ENCODE peak calls at places on chromosomes 4 and X, in ten cellular contexts. P is aorta, H is hepatocyte, N is bronchial epithelial cell, E is choroid plexus epithelial cell, Z is AG10803, U is upper lobe of right lung, T is fibroblast of mammary gland, X is cardiac muscle cell, I is GM23248. Y is an unnamed sample.
A peak's percentile ranks its signal among the peaks of the same experiment; 100 is the strongest.

GRCh38 chr4:8157496-8157895 is 1.1 kb downstream of the ABLIM2 start:
- DNase-seq in E (no peak), T (no peak), U (no peak), I (no peak), H (no peak), P (peak; percentile 82), Z (no peak), X (no peak), N (no peak), Y (no peak)

GRCh38 chr4:175542787-175543186 is 269.3 kb downstream of the GPM6A start:
- DNase-seq in N (no peak), Z (no peak), P (no peak), H (no peak), E (peak; percentile 58), X (no peak), U (no peak), I (no peak), T (no peak), Y (no peak)

GRCh38 chr4:137677851-137678250 is 145.6 kb upstream of the PCDH18 start:
- DNase-seq in U (no peak), I (peak; percentile 90), Z (peak; percentile 81), H (no peak), T (peak; percentile 90), E (peak; percentile 48), N (peak; percentile 60), X (no peak), P (no peak), Y (no peak)

GRCh38 chr4:25956260-25956659 is 42.2 kb downstream of the SMIM20 start:
- DNase-seq in H (no peak), T (no peak), I (no peak), X (no peak), N (no peak), U (no peak), P (no peak), Z (no peak), E (no peak), Y (no peak)

GRCh38 chrX:17036172-17036961 is 89.9 kb downstream of the REPS2 start:
- DNase-seq in T (no peak), I (no peak), X (no peak), Z (no peak), N (peak; percentile 39), H (no peak), U (no peak), P (no peak), E (no peak), Y (no peak)

GRCh38 chrX:27598312-27598711 is 8.2 kb downstream of the DCAF8L2 start:
- DNase-seq in P (no peak), U (no peak), T (no peak), N (peak; percentile 3), H (peak; percentile 16), Z (no peak), X (peak; percentile 19), I (no peak), E (peak; percentile 49), Y (no peak)

GRCh38 chrX:95505721-95506120 is 1178.9 kb upstream of the DIAPH2 start:
- DNase-seq in E (no peak), U (no peak), I (no peak), T (no peak), N (peak; percentile 42), Z (no peak), X (peak; percentile 60), P (no peak), H (peak; percentile 17), Y (no peak)

GRCh38 chr4:117267317-117267716 is 181.9 kb upstream of the TRAM1L1 start:
- DNase-seq in Z (no peak), T (no peak), H (no peak), I (no peak), X (no peak), E (no peak), U (no peak), N (no peak), P (no peak), Y (no peak)

GRCh38 chr4:99209671-99210070 is 9.4 kb downstream of the ADH6 start:
- DNase-seq in H (no peak), U (no peak), N (peak; percentile 13), X (no peak), I (peak; percentile 27), Z (peak; percentile 83), P (no peak), E (no peak), T (no peak), Y (no peak)

GRCh38 chrX:41441934-41442823 is 5.0 kb upstream of the NYX start:
- DNase-seq in X (peak; percentile 82), H (peak; percentile 85), N (peak; percentile 74), I (peak; percentile 88), T (peak; percentile 90), E (peak; percentile 84), U (peak; percentile 93), Z (peak; percentile 90), P (peak; percentile 92), Y (peak; percentile 89)

GRCh38 chr4:6524436-6524835 is 50.6 kb upstream of the MAN2B2 start:
- DNase-seq in X (no peak), H (no peak), U (no peak), I (no peak), N (no peak), P (no peak), T (no peak), E (no peak), Z (no peak), Y (no peak)

DNA sequence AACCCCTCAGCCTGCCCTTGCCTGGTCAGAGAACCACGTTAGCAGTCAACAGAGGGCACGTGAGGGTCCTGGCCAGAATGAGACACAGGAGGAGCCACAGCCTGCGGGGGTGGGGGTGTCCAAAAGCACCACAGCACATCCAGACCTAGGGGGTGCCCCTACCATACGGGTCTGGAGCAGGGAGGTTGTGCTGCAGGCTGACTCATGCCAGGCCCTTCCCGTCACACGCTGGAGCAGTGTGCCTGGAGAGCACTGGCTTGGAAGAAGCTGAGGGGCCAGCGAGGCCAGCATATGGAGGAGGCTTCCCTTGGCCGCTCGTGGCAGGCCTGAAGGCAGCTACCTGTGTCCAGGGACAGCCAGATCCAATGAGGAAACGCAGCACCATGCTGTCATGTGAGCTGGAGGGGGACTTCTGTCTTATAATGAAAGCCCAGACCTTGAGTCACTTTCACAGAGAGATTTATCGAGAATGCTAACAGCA is 1.5 kb upstream of the IRAK1 start:
- DNase-seq in X (no peak), I (peak; percentile 84), E (peak; percentile 60), P (no peak), H (no peak), N (peak; percentile 15), T (peak; percentile 74), Z (peak; percentile 62), U (no peak), Y (no peak)
- H3K4me3 ChIP-seq in X (no peak overlapping the region), I (peak overlapping the region; percentile 54), E (no peak overlapping the region), P (no peak overlapping the region), H (no peak overlapping the region), N (no peak overlapping the region), T (no peak overlapping the region), Z (no peak overlapping the region), U (no peak overlapping the region), Y (no peak overlapping the region)

GRCh38 chrX:135050603-135051002 is 1.3 kb downstream of the RTL8A start:
- DNase-seq in U (no peak), Z (no peak), H (no peak), T (no peak), P (no peak), X (no peak), N (no peak), I (no peak), E (no peak), Y (no peak)
- H3K4me3 ChIP-seq in U (peak overlapping the region; percentile 64), Z (peak overlapping the region; percentile 70), H (no peak overlapping the region), T (peak overlapping the region; percentile 61), P (no peak overlapping the region), X (peak overlapping the region; percentile 30), N (peak overlapping the region; percentile 57), I (peak overlapping the region; percentile 83), E (peak overlapping the region; percentile 63), Y (no peak overlapping the region)

DNA sequence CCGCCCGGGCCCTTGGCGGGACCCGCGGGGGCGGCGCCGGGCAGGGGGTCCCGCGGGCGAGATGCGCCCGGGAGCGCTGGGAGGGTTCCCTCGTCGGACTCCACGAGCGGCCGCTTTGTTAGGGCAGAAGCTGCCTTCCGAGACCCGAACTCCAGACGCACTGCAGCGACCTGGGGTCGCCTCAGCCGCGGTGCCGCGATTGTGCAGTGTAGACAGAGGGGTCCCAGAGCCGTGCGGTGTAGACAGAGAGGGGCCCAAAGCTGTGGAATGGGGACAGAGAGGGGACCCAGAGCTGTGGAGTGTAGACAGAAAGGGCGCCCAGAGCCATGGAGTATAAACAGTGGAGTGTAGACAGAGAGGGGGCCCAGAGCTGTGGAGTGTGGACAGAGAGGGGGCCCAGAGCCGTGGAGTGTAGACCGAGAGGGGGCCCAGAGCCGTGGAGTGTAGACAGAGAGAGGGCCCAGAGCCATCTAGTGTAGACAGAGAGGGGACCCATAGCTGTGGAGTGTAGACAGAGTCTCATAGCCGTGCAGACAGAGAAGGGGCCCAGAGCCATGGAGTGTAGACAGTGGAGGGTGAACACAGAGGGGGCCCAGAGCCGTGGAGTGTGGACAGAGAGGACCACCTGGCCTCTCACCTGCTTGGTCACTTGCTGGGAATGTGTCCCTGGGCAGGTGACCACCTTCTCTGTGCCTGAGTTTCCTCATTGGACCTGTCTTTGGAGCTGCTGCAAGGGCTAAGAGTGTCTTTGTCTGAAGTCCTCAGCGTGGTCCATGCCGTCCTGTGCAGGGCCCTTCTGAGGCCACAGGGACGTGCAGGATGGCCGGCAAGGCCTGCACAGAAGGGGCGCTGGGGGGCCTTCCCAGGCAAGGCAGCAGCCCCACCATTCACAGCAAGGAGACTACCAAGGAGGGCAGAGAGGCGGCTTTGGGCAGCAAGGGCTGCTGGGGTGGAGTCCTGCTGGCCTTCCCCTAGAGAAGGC is 880 bp downstream of the RGS12 start:
- DNase-seq in U (peak; percentile 65), T (no peak), I (peak; percentile 15), P (peak; percentile 49), H (no peak), E (peak; percentile 11), N (no peak), Z (no peak), X (no peak), Y (no peak)
- H3K4me3 ChIP-seq in U (peak overlapping the region; percentile 58), T (peak overlapping the region; percentile 68), I (peak overlapping the region; percentile 89), P (peak overlapping the region; percentile 78), H (peak overlapping the region; percentile 88), E (peak overlapping the region; percentile 63), N (peak overlapping the region; percentile 75), Z (peak overlapping the region; percentile 78), X (peak overlapping the region; percentile 54), Y (peak overlapping the region; percentile 51)

GRCh38 chrX:67544281-67544680 is 460 bp downstream of the AR start:
- DNase-seq in E (no peak), U (peak; percentile 62), X (peak; percentile 40), Z (no peak), T (peak; percentile 18), N (no peak), I (peak; percentile 55), P (peak; percentile 64), H (peak; percentile 16), Y (peak; percentile 41)

GRCh38 chrX:67545772-67546495 is 2.1 kb downstream of the AR start:
- DNase-seq in Z (no peak), P (peak; percentile 58), X (peak; percentile 36), U (peak; percentile 64), H (peak; percentile 34), I (peak; percentile 62), E (peak; percentile 12), T (peak; percentile 36), N (no peak), Y (peak; percentile 33)

GRCh38 chrX:67544871-67545771 is 1.3 kb downstream of the AR start:
- DNase-seq in T (peak; percentile 62), P (peak; percentile 50), X (no peak), H (peak; percentile 44), N (no peak), E (peak; percentile 16), I (peak; percentile 63), U (peak; percentile 64), Z (no peak), Y (peak; percentile 38)

GRCh38 chrX:67543818-67544217 is at the start of gene AR:
- DNase-seq in P (peak; percentile 84), N (peak; percentile 8), U (peak; percentile 83), X (peak; percentile 43), E (peak; percentile 37), Z (peak; percentile 54), I (peak; percentile 64), T (peak; percentile 66), H (peak; percentile 61), Y (peak; percentile 82)

GRCh38 chrX:67546496-67547423 is 2.9 kb downstream of the AR start:
- DNase-seq in H (no peak), U (no peak), T (no peak), E (no peak), X (no peak), N (no peak), Z (no peak), P (no peak), I (peak; percentile 34), Y (no peak)
- H3K4me3 ChIP-seq in H (no peak overlapping the region), U (peak overlapping the region; percentile 45), T (peak overlapping the region; percentile 64), E (peak overlapping the region; percentile 56), X (peak overlapping the region; percentile 40), N (peak overlapping the region; percentile 21), Z (peak overlapping the region; percentile 67), P (peak overlapping the region; percentile 7), I (peak overlapping the region; percentile 73), Y (peak overlapping the region; percentile 61)